ENCODE peak calls at places on chromosomes 7 and 10, in nine cellular contexts. Q, L, P, Z, U, Y, I, E and B are unnamed samples.
A peak's percentile ranks its signal among the peaks of the same experiment; 100 is the strongest.

GRCh38 chr10:124308811-124309210 is 109.9 kb downstream of the OAT start:
- DNase-seq in Q (no peak), L (no peak), P (peak; percentile 6), Z (no peak), U (no peak), Y (no peak), I (no peak), E (peak; percentile 36), B (no peak)

GRCh38 chr7:74002474-74003017 is 25.4 kb upstream of the ELN start:
- DNase-seq in Q (peak; percentile 35), L (peak; percentile 57), P (no peak), Z (peak; percentile 46), U (no peak), Y (no peak), I (no peak), E (no peak), B (no peak)

GRCh38 chr10:95236068-95236903 is 42.2 kb downstream of the ACSM6 start:
- DNase-seq in Q (no peak), L (no peak), P (no peak), Z (no peak), U (no peak), Y (no peak), I (no peak), E (no peak), B (no peak)

GRCh38 chr7:13414181-13414580 is 575.3 kb downstream of the ETV1 start:
- DNase-seq in Q (no peak), L (no peak), P (no peak), Z (no peak), U (no peak), Y (no peak), I (no peak), E (no peak), B (no peak)

GRCh38 chr7:139572704-139573395 is 49.4 kb downstream of the CLEC2L start:
- DNase-seq in Q (no peak), L (no peak), P (no peak), Z (no peak), U (no peak), Y (no peak), I (no peak), E (peak; percentile 38), B (no peak)

GRCh38 chr10:66587680-66588050 is 338.2 kb upstream of the LRRTM3 start:
- DNase-seq in Q (no peak), L (no peak), P (no peak), Z (no peak), U (no peak), Y (no peak), I (no peak), E (no peak), B (no peak)

GRCh38 chr10:17232276-17232987 is 4.4 kb downstream of the VIM start:
- DNase-seq in Q (no peak), L (no peak), P (no peak), Z (no peak), U (no peak), Y (no peak), I (no peak), E (no peak), B (no peak)

GRCh38 chr10:28279878-28280277 is 23.0 kb downstream of the MPP7 start:
- DNase-seq in Q (no peak), L (no peak), P (no peak), Z (no peak), U (no peak), Y (no peak), I (no peak), E (no peak), B (no peak)

GRCh38 chr10:80664071-80664680 is 126.5 kb downstream of the SH2D4B start:
- DNase-seq in Q (peak; percentile 81), L (peak; percentile 84), P (peak; percentile 69), Z (peak; percentile 78), U (peak; percentile 25), Y (peak; percentile 71), I (peak; percentile 78), E (no peak), B (peak; percentile 76)

GRCh38 chr10:132062641-132063390 is 2.9 kb upstream of the JAKMIP3 start:
- DNase-seq in Q (no peak), L (peak; percentile 46), P (no peak), Z (no peak), U (no peak), Y (peak; percentile 60), I (peak; percentile 16), E (peak; percentile 44), B (peak; percentile 30)

GRCh38 chr7:96327429-96327828 is 5.5 kb upstream of the SLC25A13 start:
- DNase-seq in Q (peak; percentile 77), L (no peak), P (no peak), Z (no peak), U (no peak), Y (no peak), I (no peak), E (no peak), B (no peak)

GRCh38 chr10:404991-405390 is 269.7 kb downstream of the ZMYND11 start:
- DNase-seq in Q (no peak), L (no peak), P (no peak), Z (no peak), U (no peak), Y (no peak), I (no peak), E (no peak), B (no peak)

GRCh38 chr10:91571671-91572070 is 61.2 kb downstream of the PPP1R3C start:
- DNase-seq in Q (no peak), L (no peak), P (no peak), Z (no peak), U (no peak), Y (no peak), I (no peak), E (no peak), B (no peak)

GRCh38 chr10:61682323-61682722 is 19.6 kb downstream of the CABCOCO1 start:
- DNase-seq in Q (no peak), L (no peak), P (no peak), Z (no peak), U (no peak), Y (no peak), I (no peak), E (no peak), B (no peak)
- TF ChIP-seq CTCF in Q (no peak), L (no peak), P (no peak), Z (no peak), U (no peak), Y (no peak), I (no peak), E (no peak), B (peak; percentile 8)

DNA sequence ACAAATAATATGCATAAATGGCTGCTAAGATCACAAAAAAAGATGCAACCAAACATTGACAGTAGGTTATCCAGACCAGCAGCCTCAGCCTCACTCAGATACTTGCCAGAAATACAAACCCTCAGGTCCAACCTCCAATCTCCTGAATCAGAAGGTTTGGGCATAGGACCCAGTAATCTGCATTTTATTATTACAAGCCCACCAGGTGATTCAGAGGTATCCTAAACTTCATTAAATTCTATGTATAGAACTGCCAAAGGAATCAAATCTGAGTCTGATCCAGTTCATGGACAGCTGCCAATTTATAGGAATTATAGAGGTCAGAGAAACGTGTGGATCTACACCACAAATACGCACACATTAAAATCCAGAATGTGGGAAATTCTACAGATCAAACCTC is 41.3 kb downstream of the ZNF438 start:
- DNase-seq in Q (no peak), L (no peak), P (no peak), Z (no peak), U (no peak), Y (no peak), I (no peak), E (no peak), B (no peak)
- H3K4me1 ChIP-seq in Q (no peaks in the 10 kb centered on the region), L (peaks cover 44% of the 10 kb centered on the region), P (peaks cover 10% of the 10 kb centered on the region), Z (peaks cover 79% of the 10 kb centered on the region), U (peaks cover 15% of the 10 kb centered on the region), Y (no peaks in the 10 kb centered on the region), I (no peaks in the 10 kb centered on the region), E (no peaks in the 10 kb centered on the region), B (no peaks in the 10 kb centered on the region)

DNA sequence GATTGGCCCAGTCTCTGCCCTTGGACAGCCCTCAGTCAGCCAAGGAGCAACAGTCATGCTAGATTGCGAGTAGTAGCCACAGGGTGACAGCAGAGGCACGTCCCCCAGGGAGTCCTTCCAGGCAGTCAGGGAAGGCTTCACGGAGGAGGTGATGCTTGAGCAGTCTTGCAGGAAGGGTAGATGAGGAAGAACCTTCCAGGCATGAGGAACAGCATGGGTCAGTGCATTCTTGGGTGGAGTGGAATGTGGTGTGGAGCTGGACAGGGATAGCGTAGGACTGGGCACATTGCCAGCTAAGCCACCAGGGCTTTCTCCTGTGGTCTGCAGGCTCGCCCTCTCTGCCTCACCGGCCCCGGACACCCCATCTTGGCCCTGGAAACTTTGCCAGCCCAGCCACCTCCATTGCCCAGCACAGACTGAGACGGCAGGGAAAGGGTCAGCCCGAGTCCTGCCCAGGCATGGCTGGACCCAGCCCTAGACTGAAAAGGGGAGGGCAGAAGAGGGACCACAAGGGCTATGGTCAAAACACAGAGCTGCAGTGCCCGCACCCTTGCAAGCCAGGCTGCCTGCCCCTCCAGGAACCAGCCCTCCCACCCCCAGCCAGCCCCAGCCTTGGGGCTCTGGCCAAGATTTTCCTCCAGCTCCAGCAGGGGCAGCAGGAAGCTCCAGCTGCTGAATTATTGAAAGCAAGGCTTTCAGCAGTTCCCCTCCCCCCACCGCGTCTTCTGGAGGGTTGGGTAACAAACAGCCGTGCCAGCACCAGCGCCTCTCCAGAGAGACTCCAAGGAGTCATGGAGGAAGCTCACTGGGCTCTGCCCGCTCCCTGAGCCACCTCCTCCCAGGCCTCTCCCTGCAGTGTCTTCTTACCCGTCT is 18.7 kb downstream of the SRRM3 start:
- DNase-seq in Q (no peak), L (no peak), P (peak; percentile 33), Z (no peak), U (no peak), Y (peak; percentile 81), I (no peak), E (no peak), B (peak; percentile 57)
- TF ChIP-seq CTCF in Q (no peak), L (no peak), P (no peak), Z (no peak), U (no peak), Y (no peak), I (no peak), E (no peak), B (peak; percentile 32)

GRCh38 chr10:103847909-103848468 is 7.4 kb downstream of the SH3PXD2A start:
- DNase-seq in Q (no peak), L (no peak), P (no peak), Z (no peak), U (no peak), Y (peak; percentile 56), I (no peak), E (no peak), B (no peak)

GRCh38 chr10:103843854-103844567 is 11.4 kb downstream of the SH3PXD2A start:
- DNase-seq in Q (peak; percentile 74), L (peak; percentile 79), P (no peak), Z (no peak), U (no peak), Y (peak; percentile 69), I (no peak), E (no peak), B (no peak)

GRCh38 chr10:103843045-103843444 is 12.3 kb downstream of the SH3PXD2A start:
- DNase-seq in Q (no peak), L (no peak), P (no peak), Z (no peak), U (no peak), Y (no peak), I (no peak), E (no peak), B (no peak)

GRCh38 chr10:103847346-103847745 is 8.0 kb downstream of the SH3PXD2A start:
- DNase-seq in Q (no peak), L (no peak), P (no peak), Z (no peak), U (no peak), Y (no peak), I (no peak), E (no peak), B (no peak)

DNA sequence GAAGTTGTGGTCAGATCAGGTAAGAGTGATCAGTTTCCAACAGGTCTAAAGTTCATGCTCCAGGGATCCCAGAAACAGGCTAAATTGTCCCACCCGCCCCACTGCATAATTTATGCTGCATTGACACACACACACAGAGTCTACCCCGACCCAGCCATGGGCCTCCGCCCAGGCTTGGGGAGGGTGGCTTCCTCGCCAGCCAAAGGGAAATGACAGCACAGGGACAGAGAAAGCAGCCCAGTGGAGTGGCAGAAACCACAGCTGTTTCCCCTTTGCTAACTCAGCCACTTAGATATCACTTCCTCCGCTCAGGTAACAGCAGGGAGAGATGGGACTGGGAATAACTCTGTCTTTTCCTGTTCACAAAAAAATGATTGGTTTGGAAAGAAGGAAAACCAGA is 9.4 kb downstream of the SH3PXD2A start:
- DNase-seq in Q (peak; percentile 30), L (peak; percentile 54), P (no peak), Z (no peak), U (no peak), Y (no peak), I (no peak), E (peak; percentile 62), B (no peak)
- H3K4me1 ChIP-seq in Q (peaks cover 56% of the 10 kb centered on the region), L (peaks cover 83% of the 10 kb centered on the region), P (peaks cover 32% of the 10 kb centered on the region), Z (peaks cover 83% of the 10 kb centered on the region), U (peaks cover 81% of the 10 kb centered on the region), Y (peaks cover 46% of the 10 kb centered on the region), I (no peaks in the 10 kb centered on the region), E (peaks cover 15% of the 10 kb centered on the region), B (peaks cover 3% of the 10 kb centered on the region)